ENCODE peak calls at places on chromosomes 3 and 15, in six cellular contexts. Q is frontal cortex; O is memory B cell; L is RPMI7951; A is activated gamma-delta T cell treated with anti-CD3 and anti-CD28 coated beads, Interleukin-2, amount 50 U/mL, for 16 hours; K is stimulated activated CD4-positive, alpha-beta T cell treated with anti-CD3 and anti-CD28 coated beads, TNF-alpha, amount 100 ng/mL, for 1 hour. T is an unnamed sample.

GRCh38 chr3:76438971-76439370 is 600.9 kb upstream of the ROBO2 start:
- DNase-seq in Q (no peak), O (no peak), L (no peak), A (no peak), K (no peak), T (no peak)

GRCh38 chr3:48082580-48083187 is 66.5 kb upstream of the MAP4 start:
- DNase-seq in Q (no peak), O (no peak), L (no peak), A (no peak), K (no peak), T (no peak)

GRCh38 chr3:86934851-86935250 is 56.1 kb downstream of the VGLL3 start:
- DNase-seq in Q (no peak), O (no peak), L (no peak), A (no peak), K (no peak), T (no peak)

GRCh38 chr15:100718075-100718980 is 115.9 kb downstream of the ASB7 start:
- DNase-seq in Q (no peak), O (no peak), L (no peak), A (no peak), K (no peak), T (no peak)

GRCh38 chr3:94862703-94863102 is 799.8 kb downstream of the NSUN3 start:
- DNase-seq in Q (no peak), O (no peak), L (peak), A (no peak), K (no peak), T (no peak)

GRCh38 chr3:126750760-126751129 is 46.7 kb downstream of the CHCHD6 start:
- DNase-seq in Q (no peak), O (no peak), L (no peak), A (no peak), K (no peak), T (no peak)

GRCh38 chr15:69784808-69785550 is 312.7 kb downstream of the TLE3 start:
- DNase-seq in Q (no peak), O (no peak), L (peak), A (no peak), K (no peak), T (no peak)

GRCh38 chr3:81216192-81216591 is 545.3 kb downstream of the GBE1 start:
- DNase-seq in Q (no peak), O (no peak), L (no peak), A (no peak), K (no peak), T (no peak)

GRCh38 chr3:149448331-149448831 is 26.1 kb upstream of the TM4SF4 start:
- DNase-seq in Q (no peak), O (no peak), L (peak), A (no peak), K (no peak), T (no peak)

T was measured in activated B cell treated with CpG ODN at 0.5 μM for 24 hours.